ENCODE peak calls at places on chromosome 19, in eight cellular contexts. T, N, J, A, D, S, R and X are unnamed samples.

GRCh38 chr19:38736413-38737280 is 7.6 kb downstream of the CAPN12 start:
- DNase-seq in R (no peak), N (peak; percentile 76), J (peak; percentile 57), D (no peak), A (peak; percentile 67), S (no peak), T (peak; percentile 48), X (peak; percentile 79)

GRCh38 chr19:4009990-4010807 is 2.7 kb downstream of the PIAS4 start:
- DNase-seq in S (no peak), A (no peak), R (no peak), T (no peak), J (no peak), D (no peak), N (no peak), X (no peak)

GRCh38 chr19:41437944-41438574 is 1.7 kb downstream of the DMAC2 start:
- DNase-seq in T (no peak), J (no peak), N (no peak), R (no peak), S (no peak), D (no peak), A (no peak), X (no peak)

GRCh38 chr19:19554074-19555023 is 16.3 kb downstream of the CILP2 start:
- DNase-seq in S (no peak), T (peak; percentile 67), N (peak; percentile 53), D (peak; percentile 58), A (peak; percentile 76), R (no peak), J (no peak), X (peak; percentile 49)

GRCh38 chr19:35048911-35049411 is 7.4 kb downstream of the HPN start:
- DNase-seq in S (no peak), D (no peak), A (no peak), N (no peak), R (no peak), J (peak; percentile 80), T (no peak), X (no peak)

GRCh38 chr19:5281588-5281987 is 59.0 kb downstream of the PTPRS start:
- DNase-seq in J (no peak), N (no peak), R (no peak), D (no peak), T (no peak), S (no peak), A (no peak), X (no peak)

GRCh38 chr19:55472463-55472862 is 4.0 kb upstream of the ZNF628 start:
- DNase-seq in T (no peak), N (no peak), R (no peak), A (no peak), D (no peak), S (no peak), J (no peak), X (no peak)

GRCh38 chr19:39045506-39045905 is 13.2 kb upstream of the FBXO27 start:
- DNase-seq in N (no peak), R (no peak), D (no peak), S (no peak), T (no peak), A (no peak), J (no peak), X (no peak)

GRCh38 chr19:46378268-46378667 is 31.4 kb downstream of the PPP5C start:
- DNase-seq in D (no peak), R (no peak), T (no peak), J (no peak), N (no peak), A (no peak), S (no peak), X (no peak)

GRCh38 chr19:49857061-49857833 is 6.3 kb downstream of the PTOV1 start:
- DNase-seq in R (no peak), J (no peak), S (no peak), A (no peak), T (no peak), N (no peak), D (no peak), X (peak; percentile 44)

GRCh38 chr19:35768082-35768421 is 7.3 kb upstream of the ARHGAP33 start:
- DNase-seq in N (no peak), S (no peak), A (no peak), D (no peak), R (no peak), J (no peak), T (no peak), X (no peak)

GRCh38 chr19:43711751-43712355 is 4.0 kb upstream of the IRGC start:
- DNase-seq in T (no peak), S (no peak), D (no peak), N (no peak), R (no peak), J (no peak), A (no peak), X (no peak)

GRCh38 chr19:13727798-13728197 is 36.5 kb upstream of the MRI1 start:
- DNase-seq in A (no peak), S (no peak), R (no peak), N (no peak), J (no peak), D (no peak), T (no peak), X (no peak)

GRCh38 chr19:10566658-10567410 is 1.0 kb upstream of the KRI1 start:
- DNase-seq in N (no peak), A (peak; percentile 77), T (no peak), R (no peak), S (no peak), J (no peak), D (no peak), X (peak; percentile 66)

GRCh38 chr19:4571305-4571917 is 11.9 kb upstream of the SEMA6B start:
- DNase-seq in N (no peak), R (no peak), S (no peak), D (no peak), J (no peak), A (no peak), T (no peak), X (no peak)

GRCh38 chr19:50205681-50206138 is 2.3 kb downstream of the MYH14 start:
- DNase-seq in D (no peak), S (peak; percentile 87), J (peak; percentile 77), N (no peak), A (no peak), T (no peak), R (no peak), X (no peak)

GRCh38 chr19:55041627-55042343 is 3.7 kb upstream of the GP6 start:
- DNase-seq in D (no peak), N (no peak), T (peak; percentile 9), A (no peak), S (no peak), J (no peak), R (no peak), X (no peak)

GRCh38 chr19:491146-491741 is 5.0 kb upstream of the MADCAM1 start:
- DNase-seq in J (no peak), T (no peak), A (no peak), R (no peak), S (no peak), D (no peak), N (no peak), X (no peak)

GRCh38 chr19:39154626-39155100 is 29.1 kb downstream of the PAK4 start:
- DNase-seq in D (no peak), S (no peak), T (no peak), N (no peak), J (peak; percentile 5), A (no peak), R (no peak), X (no peak)

GRCh38 chr19:4094291-4094690 is 27.6 kb upstream of the ZBTB7A start:
- DNase-seq in A (no peak), J (no peak), D (no peak), S (no peak), N (no peak), R (no peak), T (no peak), X (no peak)

GRCh38 chr19:56671613-56671994 is at the start of gene ZNF835:
- DNase-seq in J (no peak), R (no peak), D (peak; percentile 76), T (peak; percentile 70), A (peak; percentile 86), S (peak; percentile 0), N (peak; percentile 57), X (peak; percentile 94)

GRCh38 chr19:1445932-1446712 is 3.8 kb upstream of the APC2 start:
- DNase-seq in D (no peak), A (no peak), J (peak; percentile 78), S (no peak), T (no peak), R (no peak), N (peak; percentile 74), X (no peak)

GRCh38 chr19:40519352-40520322 is 52.8 kb downstream of the SPTBN4 start:
- DNase-seq in A (no peak), D (no peak), N (no peak), T (no peak), R (no peak), J (no peak), S (no peak), X (no peak)